ENCODE peak calls at places on chromosomes 1 and 21, in seven cellular contexts. A is activated T-cell treated with anti-CD3 and anti-CD28 coated beads for 4 hours; B is activated CD4-positive, alpha-beta T cell treated with anti-CD3 and anti-CD28 coated beads for 48 hours; L is astrocyte of the cerebellum; Y is ELR; F is PC-3; U is fibroblast of the aortic adventitia. I is an unnamed sample.

GRCh38 chr1:234722904-234723588 is 113.1 kb upstream of the IRF2BP2 start:
- DNase-seq in U (peak; percentile 97), B (peak; percentile 84), Y (peak; percentile 94), L (peak; percentile 62), A (peak; percentile 61), F (peak; percentile 73), I (peak; percentile 85)

GRCh38 chr1:111062081-111062480 is 77.8 kb downstream of the DRAM2 start:
- DNase-seq in L (no peak), Y (no peak), B (no peak), U (no peak), A (no peak), F (no peak), I (no peak)

GRCh38 chr21:25578070-25578961 is 29.0 kb downstream of the MRPL39 start:
- DNase-seq in A (no peak), Y (peak; percentile 43), F (no peak), U (no peak), L (no peak), B (peak; percentile 82), I (peak; percentile 42)

GRCh38 chr1:27598288-27598687 is 5.7 kb downstream of the AHDC1 start:
- DNase-seq in Y (no peak), A (no peak), L (no peak), U (peak; percentile 47), F (no peak), B (no peak), I (no peak)

GRCh38 chr1:17573518-17574041 is 34.1 kb downstream of the ARHGEF10L start:
- DNase-seq in U (no peak), F (no peak), B (no peak), A (no peak), Y (no peak), L (no peak), I (no peak)

GRCh38 chr1:71303617-71304041 is 222.8 kb upstream of the ZRANB2 start:
- DNase-seq in L (no peak), F (peak; percentile 88), Y (no peak), U (no peak), A (no peak), B (no peak), I (peak; percentile 44)

GRCh38 chr1:192539450-192540132 is 36.0 kb upstream of the RGS1 start:
- DNase-seq in F (peak; percentile 88), B (no peak), U (peak; percentile 98), Y (peak; percentile 93), L (peak; percentile 99), A (no peak), I (peak; percentile 91)

GRCh38 chr1:30892671-30893073 is 15.9 kb downstream of the SDC3 start:
- DNase-seq in B (no peak), A (no peak), F (no peak), U (no peak), Y (no peak), L (no peak), I (no peak)

GRCh38 chr21:41851090-41851790 is 27.9 kb downstream of the PRDM15 start:
- DNase-seq in B (no peak), F (no peak), Y (no peak), A (no peak), U (no peak), L (no peak), I (no peak)

I was measured in HT1080.